ENCODE peak calls at places on chromosomes 11 and 22, in five cellular contexts. B is IMR-90, Q is K562, O is astrocyte, Y is PC-3. F is an unnamed sample.
A peak's percentile ranks its signal among the peaks of the same experiment; 100 is the strongest.

GRCh38 chr11:128599729-128600128 is 12.4 kb upstream of the ETS1 start:
- DNase-seq in Q (no peak), B (peak; percentile 91), Y (peak; percentile 82), O (peak; percentile 42), F (no peak)

GRCh38 chr11:106998126-106998525 is 20.1 kb downstream of the GUCY1A2 start:
- DNase-seq in Q (no peak), O (peak; percentile 69), Y (no peak), B (peak; percentile 11), F (no peak)

GRCh38 chr11:102111011-102111786 is 952 bp downstream of the YAP1 start:
- DNase-seq in B (peak; percentile 81), Q (no peak), O (peak; percentile 72), Y (peak; percentile 79), F (peak; percentile 53)

GRCh38 chr11:60084866-60085265 is 3.6 kb upstream of the MS4A2 start:
- DNase-seq in B (no peak), O (no peak), Y (peak; percentile 15), Q (no peak), F (no peak)

GRCh38 chr11:15159085-15159484 is 44.4 kb downstream of the INSC start:
- DNase-seq in B (peak; percentile 49), Q (peak; percentile 14), Y (peak; percentile 17), O (no peak), F (no peak)

GRCh38 chr11:83195176-83195531 is 1.6 kb downstream of the ANKRD42 start:
- DNase-seq in Y (peak; percentile 41), Q (peak; percentile 42), B (peak; percentile 1), O (no peak), F (no peak)

GRCh38 chr11:27520226-27520625 is 13.7 kb upstream of the LIN7C start:
- DNase-seq in B (no peak), Q (no peak), O (no peak), Y (no peak), F (no peak)

GRCh38 chr11:1330473-1330872 is 21.0 kb upstream of the TOLLIP start:
- DNase-seq in Q (no peak), B (no peak), Y (no peak), O (no peak), F (no peak)

GRCh38 chr11:72789493-72790131 is 4.2 kb downstream of the STARD10 start:
- DNase-seq in Q (no peak), O (peak; percentile 61), B (peak; percentile 52), Y (peak; percentile 75), F (no peak)

GRCh38 chr22:45678961-45679912 is 7.6 kb downstream of the ATXN10 start:
- DNase-seq in Y (peak; percentile 95), O (peak; percentile 85), Q (no peak), B (peak; percentile 91), F (peak; percentile 61)

GRCh38 chr11:44596541-44597276 is 31.2 kb downstream of the CD82 start:
- DNase-seq in Y (no peak), B (no peak), O (peak; percentile 32), Q (no peak), F (no peak)

GRCh38 chr22:44758354-44758969 is 6.1 kb downstream of the ARHGAP8 start:
- DNase-seq in Y (peak; percentile 72), B (peak; percentile 74), O (peak; percentile 58), Q (no peak), F (peak; percentile 55)

GRCh38 chr22:27617214-27617881 is 184.2 kb downstream of the MN1 start:
- DNase-seq in Q (no peak), B (no peak), Y (peak; percentile 19), O (no peak), F (no peak)

GRCh38 chr22:42262964-42263363 is 7.5 kb downstream of the TCF20 start:
- DNase-seq in Q (no peak), B (no peak), O (no peak), Y (no peak), F (no peak)

GRCh38 chr11:113014731-113015455 is 53.7 kb downstream of the NCAM1 start:
- DNase-seq in O (no peak), Q (no peak), Y (no peak), B (no peak), F (no peak)

GRCh38 chr22:20267441-20268288 is 453 bp downstream of the RTN4R start:
- DNase-seq in B (no peak), Y (peak; percentile 14), O (no peak), Q (peak; percentile 79), F (no peak)

GRCh38 chr11:88594274-88594950 is 256.9 kb upstream of the CTSC start:
- DNase-seq in B (no peak), Q (no peak), Y (no peak), O (no peak), F (no peak)

GRCh38 chr22:49838771-49839717 is 11.4 kb upstream of the BRD1 start:
- DNase-seq in O (peak; percentile 64), Q (no peak), Y (no peak), B (peak; percentile 33), F (no peak)

GRCh38 chr11:119472186-119472855 is 49.3 kb upstream of the THY1 start:
- DNase-seq in O (peak; percentile 25), Y (no peak), B (peak; percentile 29), Q (no peak), F (peak; percentile 14)

GRCh38 chr11:120807414-120808150 is 216.3 kb upstream of the TBCEL start:
- DNase-seq in Q (no peak), O (peak; percentile 95), Y (peak; percentile 95), B (peak; percentile 95), F (peak; percentile 66)

GRCh38 chr11:105148241-105148640 is 8.7 kb upstream of the CARD18 start:
- DNase-seq in Q (no peak), B (peak; percentile 49), Y (peak; percentile 55), O (no peak), F (no peak)

GRCh38 chr11:79076526-79077115 is 364.2 kb downstream of the TENM4 start:
- DNase-seq in O (no peak), B (no peak), Y (peak; percentile 71), Q (peak; percentile 51), F (no peak)

GRCh38 chr22:31248138-31248745 is 36.1 kb downstream of the LIMK2 start:
- DNase-seq in Q (peak; percentile 73), B (peak; percentile 94), Y (peak; percentile 52), O (peak; percentile 94), F (peak; percentile 90)

GRCh38 chr11:115242982-115243381 is 261.2 kb downstream of the CADM1 start:
- DNase-seq in O (no peak), Q (no peak), Y (no peak), B (no peak), F (no peak)

GRCh38 chr11:45285931-45286632 is at the start of gene SYT13:
- DNase-seq in O (no peak), Y (no peak), B (no peak), Q (no peak), F (no peak)

GRCh38 chr11:95503047-95503446 is 272.0 kb upstream of the SESN3 start:
- DNase-seq in Y (no peak), O (peak; percentile 44), B (peak; percentile 10), Q (no peak), F (no peak)

GRCh38 chr11:107741044-107741823 is 29.4 kb upstream of the SLN start:
- DNase-seq in Y (peak; percentile 73), Q (peak; percentile 40), B (peak; percentile 44), O (no peak), F (no peak)

GRCh38 chr11:94732617-94733292 is 35.4 kb upstream of the AMOTL1 start:
- DNase-seq in O (peak; percentile 75), Q (no peak), Y (peak; percentile 96), B (peak; percentile 87), F (peak; percentile 63)

GRCh38 chr11:58574851-58575250 is 805 bp downstream of the LPXN start:
- DNase-seq in Q (no peak), O (peak; percentile 74), Y (peak; percentile 64), B (peak; percentile 61), F (no peak)

GRCh38 chr11:84870486-84870885 is 756.7 kb downstream of the DLG2 start:
- DNase-seq in Q (no peak), O (no peak), Y (peak; percentile 94), B (no peak), F (no peak)

GRCh38 chr11:86068138-86068861 is 584 bp downstream of the PICALM start:
- DNase-seq in Y (peak; percentile 6), B (no peak), Q (peak; percentile 50), O (no peak), F (no peak)

GRCh38 chr11:18064450-18065048 is 18.5 kb upstream of the TPH1 start:
- DNase-seq in B (no peak), O (no peak), Y (no peak), Q (no peak), F (no peak)

GRCh38 chr11:10490398-10491232 is 35.6 kb downstream of the AMPD3 start:
- DNase-seq in Q (peak; percentile 93), O (peak; percentile 95), Y (peak; percentile 97), B (peak; percentile 99), F (peak; percentile 95)

GRCh38 chr11:15055620-15056356 is 17.6 kb upstream of the CALCB start:
- DNase-seq in O (no peak), B (no peak), Y (no peak), Q (no peak), F (no peak)

GRCh38 chr22:46725096-46725495 is 13.0 kb downstream of the CERK start:
- DNase-seq in B (no peak), O (no peak), Q (no peak), Y (no peak), F (no peak)

GRCh38 chr22:46723882-46724281 is 14.2 kb downstream of the CERK start:
- DNase-seq in Y (no peak), Q (no peak), O (no peak), B (no peak), F (no peak)

GRCh38 chr22:46714550-46714949 is 23.5 kb downstream of the CERK start:
- DNase-seq in O (peak; percentile 14), Q (no peak), Y (no peak), B (peak; percentile 57), F (peak; percentile 46)

GRCh38 chr22:46721716-46722115 is 16.3 kb downstream of the CERK start:
- DNase-seq in O (no peak), Y (no peak), Q (no peak), B (no peak), F (no peak)

GRCh38 chr22:46719921-46720320 is 18.1 kb downstream of the CERK start:
- DNase-seq in B (no peak), Q (no peak), O (no peak), Y (no peak), F (no peak)
- H3K36me3 ChIP-seq in B (peaks cover 46% of the 10 kb centered on the region), Q (peaks cover 15% of the 10 kb centered on the region), O (peaks cover 20% of the 10 kb centered on the region), Y (no peaks in the 10 kb centered on the region), F (peaks cover 51% of the 10 kb centered on the region)

GRCh38 chr11:64859542-64860414 is 15.3 kb upstream of the CDC42BPG start:
- DNase-seq in O (no peak), Q (no peak), B (no peak), Y (no peak), F (no peak)
- H3K4me3 ChIP-seq in O (no peak overlapping the region), Q (no peak overlapping the region), B (no peak overlapping the region), Y (no peak overlapping the region), F (no peak overlapping the region)

GRCh38 chr11:62505112-62505783 is 41.4 kb downstream of the AHNAK start:
- DNase-seq in O (no peak), Y (no peak), B (no peak), Q (peak; percentile 66), F (no peak)

GRCh38 chr11:62502030-62502730 is 44.4 kb downstream of the AHNAK start:
- DNase-seq in O (no peak), B (no peak), Y (no peak), Q (no peak), F (no peak)

GRCh38 chr11:62505784-62506145 is 40.8 kb downstream of the AHNAK start:
- DNase-seq in Y (no peak), Q (no peak), O (no peak), B (no peak), F (no peak)

GRCh38 chr11:62506413-62506940 is 40.1 kb downstream of the AHNAK start:
- DNase-seq in Y (no peak), O (no peak), B (no peak), Q (no peak), F (peak; percentile 83)

GRCh38 chr11:62504158-62504973 is 42.2 kb downstream of the AHNAK start:
- DNase-seq in Q (no peak), O (no peak), B (no peak), Y (no peak), F (peak; percentile 75)
- H3K4me1 ChIP-seq in Q (peaks cover 62% of the 10 kb centered on the region), O (peaks cover 21% of the 10 kb centered on the region), B (peaks cover 14% of the 10 kb centered on the region), Y (peaks cover 33% of the 10 kb centered on the region), F (peaks cover 79% of the 10 kb centered on the region)

GRCh38 chr11:70433966-70434812 is 35.9 kb downstream of the CTTN start:
- DNase-seq in Y (no peak), B (no peak), O (no peak), Q (no peak), F (no peak)
- H3K36me3 ChIP-seq in Y (peaks cover 74% of the 10 kb centered on the region), B (peaks cover 87% of the 10 kb centered on the region), O (peaks cover 55% of the 10 kb centered on the region), Q (peaks cover 88% of the 10 kb centered on the region), F (peaks cover 98% of the 10 kb centered on the region)

F was measured in SJSA1.